ENCODE peak calls at places on chromosomes 3 and 15, in ten cellular contexts. Z is fibroblast of lung, D is HepG2, E is mesenchymal stem cell, U is DND-41, N is adipocyte, L is GM23248, T is H9, C is colonic mucosa, P is neuronal stem cell. S is an unnamed sample.

GRCh38 chr15:73822998-73823397 is 50.4 kb upstream of the TBC1D21 start:
- DNase-seq in Z (peak; percentile 38), D (no peak), E (peak; percentile 34), U (peak; percentile 13), N (peak; percentile 51), L (peak; percentile 61), T (no peak), C (no peak), P (peak; percentile 32), S (no peak)

GRCh38 chr3:24365168-24365567 is 129.5 kb downstream of the THRB start:
- DNase-seq in Z (peak; percentile 85), D (peak; percentile 90), E (peak; percentile 85), U (no peak), N (peak; percentile 93), L (peak; percentile 82), T (no peak), C (peak; percentile 71), P (no peak), S (peak; percentile 38)

GRCh38 chr3:99199021-99199420 is 297.5 kb upstream of the DCBLD2 start:
- DNase-seq in Z (no peak), D (no peak), E (no peak), U (no peak), N (no peak), L (no peak), T (no peak), C (no peak), P (no peak), S (no peak)

GRCh38 chr15:62904511-62904910 is 138.0 kb upstream of the TPM1 start:
- DNase-seq in Z (no peak), D (no peak), E (no peak), U (no peak), N (no peak), L (no peak), T (no peak), C (no peak), P (no peak), S (no peak)

GRCh38 chr3:105730973-105731372 is 137.8 kb downstream of the CBLB start:
- DNase-seq in Z (peak; percentile 29), D (no peak), E (no peak), U (no peak), N (no peak), L (peak; percentile 44), T (no peak), C (no peak), P (no peak), S (no peak)

GRCh38 chr3:106609666-106610301 is 741.0 kb upstream of the CBLB start:
- DNase-seq in Z (peak; percentile 91), D (peak; percentile 41), E (peak; percentile 80), U (peak; percentile 76), N (peak; percentile 95), L (peak; percentile 86), T (peak; percentile 69), C (peak; percentile 60), P (peak; percentile 80), S (no peak)

GRCh38 chr3:4983739-4984510 is 4.7 kb downstream of the BHLHE40 start:
- DNase-seq in Z (peak; percentile 98), D (no peak), E (peak; percentile 91), U (peak; percentile 69), N (peak; percentile 85), L (peak; percentile 93), T (no peak), C (peak; percentile 72), P (no peak), S (no peak)

GRCh38 chr15:48062476-48062875 is 58.3 kb upstream of the SLC24A5 start:
- DNase-seq in Z (peak; percentile 68), D (no peak), E (peak; percentile 82), U (no peak), N (peak; percentile 16), L (no peak), T (no peak), C (no peak), P (no peak), S (no peak)

GRCh38 chr3:188365978-188366698 is 212.2 kb downstream of the LPP start:
- DNase-seq in Z (peak; percentile 81), D (no peak), E (peak; percentile 49), U (no peak), N (no peak), L (no peak), T (no peak), C (no peak), P (no peak), S (no peak)

GRCh38 chr3:101976473-101976872 is 127.2 kb downstream of the NFKBIZ start:
- DNase-seq in Z (peak; percentile 61), D (no peak), E (no peak), U (no peak), N (no peak), L (no peak), T (no peak), C (no peak), P (no peak), S (no peak)

GRCh38 chr3:179670311-179670710 is 17.5 kb downstream of the USP13 start:
- DNase-seq in Z (no peak), D (no peak), E (no peak), U (no peak), N (no peak), L (no peak), T (no peak), C (no peak), P (no peak), S (no peak)

GRCh38 chr3:12015627-12016026 is 11.4 kb downstream of the SYN2 start:
- DNase-seq in Z (no peak), D (no peak), E (no peak), U (no peak), N (no peak), L (no peak), T (no peak), C (no peak), P (no peak), S (no peak)

GRCh38 chr3:55065331-55065730 is 137.5 kb upstream of the LRTM1 start:
- DNase-seq in Z (no peak), D (no peak), E (peak; percentile 33), U (no peak), N (no peak), L (no peak), T (no peak), C (no peak), P (no peak), S (no peak)

GRCh38 chr15:65302061-65302460 is 2.4 kb upstream of the RNU5B-1 start:
- DNase-seq in Z (no peak), D (no peak), E (no peak), U (no peak), N (no peak), L (no peak), T (no peak), C (no peak), P (no peak), S (no peak)

GRCh38 chr3:188390347-188390718 is 236.4 kb downstream of the LPP start:
- DNase-seq in Z (no peak), D (no peak), E (no peak), U (no peak), N (no peak), L (no peak), T (no peak), C (no peak), P (no peak), S (no peak)

GRCh38 chr3:195438371-195438770 is 4.4 kb downstream of the ACAP2 start:
- DNase-seq in Z (no peak), D (no peak), E (no peak), U (no peak), N (no peak), L (no peak), T (no peak), C (no peak), P (no peak), S (peak; percentile 36)

DNA sequence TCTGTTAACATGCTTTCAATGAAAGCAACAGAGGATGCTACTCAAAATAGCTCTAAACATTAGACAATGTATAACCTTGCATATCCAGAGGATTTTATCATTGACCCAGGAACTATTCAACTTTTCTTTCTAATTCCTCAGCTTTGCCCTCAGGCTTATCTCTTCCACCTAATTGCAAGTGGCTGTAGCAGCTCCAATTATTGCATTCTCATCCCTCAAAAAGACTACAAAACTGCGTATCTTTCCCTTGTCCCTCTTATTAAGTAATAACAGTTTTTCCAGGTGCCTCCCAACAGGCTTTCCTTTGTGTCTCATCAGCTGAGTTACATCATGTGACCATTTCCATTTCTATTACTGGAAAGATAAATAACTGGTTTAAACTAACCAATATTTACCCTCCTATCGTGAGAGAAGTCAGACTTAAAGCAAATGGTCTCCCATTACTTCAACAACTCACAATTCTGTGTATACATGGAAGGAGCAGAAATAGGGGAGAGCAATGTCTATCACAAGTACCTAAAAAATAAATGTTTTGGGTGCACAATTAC is 78.0 kb upstream of the MBNL1 start:
- DNase-seq in Z (no peak), D (peak; percentile 32), E (no peak), U (no peak), N (no peak), L (no peak), T (no peak), C (no peak), P (no peak), S (no peak)
- H3K27me3 ChIP-seq in Z (no peaks in the 10 kb centered on the region), D (no peaks in the 10 kb centered on the region), E (no peaks in the 10 kb centered on the region), U (no peaks in the 10 kb centered on the region), N (no peaks in the 10 kb centered on the region), L (no peaks in the 10 kb centered on the region), T (no peaks in the 10 kb centered on the region), C (no peaks in the 10 kb centered on the region), P (no peaks in the 10 kb centered on the region), S (no peaks in the 10 kb centered on the region)

DNA sequence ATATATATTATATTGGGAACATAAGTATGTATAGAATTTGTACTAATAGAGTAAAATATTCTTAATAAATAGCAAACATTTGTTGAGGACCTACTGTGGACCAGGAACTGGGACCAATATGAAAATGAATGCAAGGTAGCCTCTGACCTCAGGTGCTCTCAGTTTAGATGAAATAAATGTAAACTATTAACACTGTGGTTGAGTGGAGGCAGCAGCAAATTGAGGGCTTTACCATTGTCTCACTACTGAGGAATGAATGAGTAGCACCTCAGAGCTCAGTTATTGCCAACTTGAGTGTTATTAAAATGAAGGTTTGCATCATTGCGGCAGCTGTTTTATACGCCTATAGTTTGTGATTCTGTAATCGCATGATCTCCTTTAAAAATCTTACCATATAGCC is 90.9 kb upstream of the CGNL1 start:
- DNase-seq in Z (no peak), D (no peak), E (no peak), U (no peak), N (no peak), L (no peak), T (no peak), C (no peak), P (no peak), S (no peak)
- H3K9ac ChIP-seq in Z (no peak overlapping the region), D (no peak overlapping the region), E (no peak overlapping the region), U (no peak overlapping the region), N (no peak overlapping the region), L (no peak overlapping the region), T (no peak overlapping the region), C (no peak overlapping the region), P (no peak overlapping the region), S (no peak overlapping the region)

DNA sequence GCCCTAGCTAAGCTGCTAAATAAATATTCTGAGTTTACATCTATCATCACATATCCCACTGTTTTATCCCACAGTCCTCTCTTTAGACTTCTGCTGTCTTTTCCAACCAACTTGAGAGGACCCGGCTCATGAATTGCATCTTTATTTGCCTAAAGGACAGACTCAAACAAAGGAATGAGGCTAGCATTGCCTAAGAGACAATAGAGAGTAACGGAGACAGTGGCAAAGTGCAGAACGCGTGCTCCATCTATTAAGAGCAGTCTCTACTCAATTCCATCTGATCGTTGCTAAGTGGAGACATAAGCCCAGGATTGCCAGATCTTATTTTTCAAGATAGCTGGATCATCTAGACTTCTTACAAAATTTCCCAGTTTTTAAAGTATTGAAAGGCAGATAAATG is 2.3 kb downstream of the ADAMTSL3 start:
- DNase-seq in Z (no peak), D (peak; percentile 37), E (no peak), U (no peak), N (no peak), L (no peak), T (no peak), C (no peak), P (no peak), S (no peak)
- H3K27me3 ChIP-seq in Z (peaks cover 28% of the 10 kb centered on the region), D (peaks cover 18% of the 10 kb centered on the region), E (peaks cover 55% of the 10 kb centered on the region), U (no peaks in the 10 kb centered on the region), N (peaks cover 21% of the 10 kb centered on the region), L (peaks cover 39% of the 10 kb centered on the region), T (peaks cover 19% of the 10 kb centered on the region), C (peaks cover 9% of the 10 kb centered on the region), P (peaks cover 31% of the 10 kb centered on the region), S (peaks cover 36% of the 10 kb centered on the region)

GRCh38 chr3:33054100-33055097 is 42.5 kb downstream of the GLB1 start:
- DNase-seq in Z (no peak), D (no peak), E (no peak), U (no peak), N (no peak), L (no peak), T (no peak), C (no peak), P (no peak), S (no peak)
- H3K9ac ChIP-seq in Z (no peak overlapping the region), D (no peak overlapping the region), E (no peak overlapping the region), U (no peak overlapping the region), N (no peak overlapping the region), L (no peak overlapping the region), T (no peak overlapping the region), C (peak overlapping the region; percentile 24), P (no peak overlapping the region), S (no peak overlapping the region)

S was measured in keratinocyte.